ENCODE peak calls at places on chromosomes 13 and 19, in seven cellular contexts. D is CD4-positive, alpha-beta T cell; C is T-helper 2 cell; A is stimulated activated CD8-positive, alpha-beta memory T cell treated with anti-CD3 and anti-CD28 coated beads, Interleukin-4, amount 100 ng/mL, for 48 hours; Q is HEK293T; S is AG08395; Z is LHCN-M2. H is an unnamed sample.

GRCh38 chr19:45900661-45901431 is 1.6 kb downstream of the MYPOP start:
- DNase-seq in A (no peak), S (no peak), Q (no peak), Z (no peak), C (no peak), D (no peak), H (no peak)

GRCh38 chr19:37964109-37964508 is 57.1 kb downstream of the SIPA1L3 start:
- DNase-seq in Q (no peak), C (no peak), D (no peak), Z (peak), A (no peak), S (no peak), H (no peak)

GRCh38 chr19:44635581-44636438 is 7.9 kb upstream of the PVR start:
- DNase-seq in A (no peak), C (no peak), D (no peak), Q (no peak), Z (peak), S (peak), H (no peak)

GRCh38 chr13:99123101-99124045 is 77.3 kb upstream of the UBAC2 start:
- DNase-seq in C (no peak), S (peak), Z (peak), Q (no peak), D (no peak), A (no peak), H (no peak)

GRCh38 chr13:101829484-101829883 is 377.0 kb downstream of the ITGBL1 start:
- DNase-seq in Q (no peak), A (no peak), C (no peak), D (no peak), S (no peak), Z (no peak), H (no peak)

GRCh38 chr19:56115490-56115889 is 5.6 kb downstream of the ZNF787 start:
- DNase-seq in S (no peak), D (no peak), Q (no peak), C (no peak), A (no peak), Z (no peak), H (no peak)

GRCh38 chr13:98650376-98651107 is 73.6 kb upstream of the STK24 start:
- DNase-seq in Z (no peak), S (no peak), C (no peak), A (no peak), D (no peak), Q (no peak), H (no peak)

GRCh38 chr13:111177081-111177711 is 62.1 kb downstream of the ARHGEF7 start:
- DNase-seq in A (peak), D (peak), Q (no peak), S (no peak), Z (peak), C (peak), H (peak)

GRCh38 chr13:36601186-36601585 is 72.6 kb upstream of the SERTM1 start:
- DNase-seq in Z (no peak), C (no peak), Q (no peak), D (no peak), A (no peak), S (no peak), H (no peak)

GRCh38 chr19:1942934-1943555 is 2.1 kb downstream of the CSNK1G2 start:
- DNase-seq in D (no peak), Z (no peak), S (no peak), Q (no peak), A (no peak), C (no peak), H (no peak)

GRCh38 chr13:55815458-55816033 is 1325.2 kb upstream of the PRR20A start:
- DNase-seq in Z (no peak), C (no peak), A (no peak), Q (no peak), D (no peak), S (no peak), H (no peak)

GRCh38 chr13:95906999-95907398 is 146.2 kb downstream of the UGGT2 start:
- DNase-seq in D (no peak), Q (no peak), Z (no peak), S (no peak), A (no peak), C (no peak), H (no peak)

GRCh38 chr13:110470272-110471009 is 91.1 kb downstream of the RAB20 start:
- DNase-seq in D (no peak), Q (no peak), A (no peak), C (no peak), Z (no peak), S (no peak), H (no peak)

GRCh38 chr19:50478901-50479715 is 2.5 kb upstream of the GARIN5A start:
- DNase-seq in A (peak), S (peak), Z (no peak), C (no peak), D (no peak), Q (peak), H (no peak)

GRCh38 chr13:100506154-100506553 is 82.4 kb downstream of the GGACT start:
- DNase-seq in Z (no peak), Q (no peak), A (peak), D (no peak), C (peak), S (no peak), H (no peak)

H was measured in naive thymus-derived CD8-positive, alpha-beta T cell.